ENCODE peak calls at places on chromosomes 6 and 20, in nine cellular contexts. Y is heart left ventricle, W is tibial artery, Q is HepG2, R is Peyer's patch, H is astrocyte, U is psoas muscle, B is heart right ventricle, A is fibroblast of lung. V is an unnamed sample.

GRCh38 chr20:41466836-41467619 is 100.4 kb upstream of the EMILIN3 start:
- DNase-seq in Y (no peak), W (no peak), Q (no peak), R (no peak), H (no peak), U (no peak), B (no peak), A (no peak), V (no peak)

GRCh38 chr6:136411028-136411329 is 121.3 kb upstream of the BCLAF1 start:
- DNase-seq in Y (no peak), W (no peak), Q (no peak), R (no peak), H (no peak), U (no peak), B (no peak), A (no peak), V (no peak)

GRCh38 chr6:134074151-134074712 is 21.8 kb upstream of the SLC2A12 start:
- DNase-seq in Y (no peak), W (no peak), Q (peak; percentile 9), R (no peak), H (no peak), U (no peak), B (peak; percentile 7), A (peak; percentile 19), V (no peak)

GRCh38 chr6:79421707-79422484 is 115.3 kb downstream of the LCA5 start:
- DNase-seq in Y (peak; percentile 45), W (no peak), Q (no peak), R (no peak), H (peak; percentile 77), U (no peak), B (peak; percentile 71), A (peak; percentile 84), V (no peak)

GRCh38 chr6:68652117-68652536 is 17.0 kb downstream of the ADGRB3 start:
- DNase-seq in Y (no peak), W (no peak), Q (no peak), R (no peak), H (no peak), U (no peak), B (no peak), A (no peak), V (no peak)

GRCh38 chr6:31660998-31661866 is 654 bp upstream of the C6orf47 start:
- DNase-seq in Y (no peak), W (no peak), Q (no peak), R (no peak), H (peak; percentile 41), U (no peak), B (no peak), A (peak; percentile 54), V (no peak)

GRCh38 chr6:151239603-151240035 is at the start of gene AKAP12:
- DNase-seq in Y (peak; percentile 33), W (peak; percentile 43), Q (no peak), R (no peak), H (peak; percentile 69), U (peak; percentile 31), B (peak; percentile 33), A (peak; percentile 75), V (no peak)

GRCh38 chr20:48406462-48407235 is 421.1 kb downstream of the PREX1 start:
- DNase-seq in Y (no peak), W (no peak), Q (no peak), R (no peak), H (peak; percentile 21), U (no peak), B (no peak), A (peak; percentile 34), V (no peak)

GRCh38 chr20:33660685-33661058 is 1.5 kb upstream of the C20orf144 start:
- DNase-seq in Y (no peak), W (no peak), Q (no peak), R (no peak), H (no peak), U (no peak), B (no peak), A (no peak), V (no peak)

GRCh38 chr6:156617376-156617775 is 159.8 kb upstream of the ARID1B start:
- DNase-seq in Y (no peak), W (no peak), Q (peak; percentile 81), R (peak; percentile 87), H (peak; percentile 45), U (no peak), B (no peak), A (peak; percentile 59), V (no peak)

GRCh38 chr6:3201388-3201787 is 26.1 kb downstream of the TUBB2B start:
- DNase-seq in Y (no peak), W (no peak), Q (no peak), R (no peak), H (no peak), U (no peak), B (no peak), A (no peak), V (no peak)

GRCh38 chr6:51992834-51993233 is 94.6 kb downstream of the PKHD1 start:
- DNase-seq in Y (no peak), W (no peak), Q (no peak), R (no peak), H (no peak), U (no peak), B (no peak), A (no peak), V (no peak)

GRCh38 chr6:151765444-151765886 is 42.0 kb upstream of the ESR1 start:
- DNase-seq in Y (peak; percentile 31), W (peak; percentile 65), Q (peak; percentile 79), R (no peak), H (peak; percentile 85), U (no peak), B (peak; percentile 70), A (peak; percentile 88), V (peak; percentile 16)

GRCh38 chr20:62617711-62618483 is 24.4 kb upstream of the SLCO4A1 start:
- DNase-seq in Y (peak; percentile 57), W (peak; percentile 77), Q (peak; percentile 35), R (peak; percentile 78), H (no peak), U (peak; percentile 67), B (peak; percentile 51), A (peak; percentile 11), V (no peak)

GRCh38 chr20:62549499-62550086 is 73.8 kb upstream of the GATA5 start:
- DNase-seq in Y (peak; percentile 65), W (no peak), Q (no peak), R (no peak), H (no peak), U (peak; percentile 56), B (no peak), A (no peak), V (no peak)

GRCh38 chr6:15331143-15331542 is 85.3 kb downstream of the JARID2 start:
- DNase-seq in Y (no peak), W (no peak), Q (peak; percentile 49), R (no peak), H (no peak), U (no peak), B (no peak), A (no peak), V (no peak)

GRCh38 chr20:59032713-59033059 is 551 bp upstream of the ATP5F1E start:
- DNase-seq in Y (no peak), W (no peak), Q (peak; percentile 54), R (no peak), H (no peak), U (no peak), B (no peak), A (peak; percentile 33), V (no peak)
- TF ChIP-seq CTCF in Y (peak; percentile 23), W (peak; percentile 24), Q (peak; percentile 18), R (no peak), H (peak; percentile 12), U (peak; percentile 11), B (no peak), A (no peak), V (no peak)

GRCh38 chr20:57404419-57405072 is 13.3 kb downstream of the RBM38 start:
- DNase-seq in Y (no peak), W (no peak), Q (no peak), R (no peak), H (no peak), U (peak; percentile 10), B (no peak), A (no peak), V (no peak)

GRCh38 chr20:57407541-57407956 is 16.4 kb downstream of the RBM38 start:
- DNase-seq in Y (no peak), W (no peak), Q (no peak), R (no peak), H (no peak), U (peak; percentile 12), B (no peak), A (no peak), V (no peak)

GRCh38 chr20:57403216-57403615 is 12.0 kb downstream of the RBM38 start:
- DNase-seq in Y (no peak), W (no peak), Q (no peak), R (no peak), H (no peak), U (no peak), B (no peak), A (no peak), V (no peak)

GRCh38 chr20:57408131-57408530 is 16.9 kb downstream of the RBM38 start:
- DNase-seq in Y (no peak), W (no peak), Q (no peak), R (no peak), H (no peak), U (peak; percentile 8), B (no peak), A (no peak), V (peak; percentile 15)

DNA sequence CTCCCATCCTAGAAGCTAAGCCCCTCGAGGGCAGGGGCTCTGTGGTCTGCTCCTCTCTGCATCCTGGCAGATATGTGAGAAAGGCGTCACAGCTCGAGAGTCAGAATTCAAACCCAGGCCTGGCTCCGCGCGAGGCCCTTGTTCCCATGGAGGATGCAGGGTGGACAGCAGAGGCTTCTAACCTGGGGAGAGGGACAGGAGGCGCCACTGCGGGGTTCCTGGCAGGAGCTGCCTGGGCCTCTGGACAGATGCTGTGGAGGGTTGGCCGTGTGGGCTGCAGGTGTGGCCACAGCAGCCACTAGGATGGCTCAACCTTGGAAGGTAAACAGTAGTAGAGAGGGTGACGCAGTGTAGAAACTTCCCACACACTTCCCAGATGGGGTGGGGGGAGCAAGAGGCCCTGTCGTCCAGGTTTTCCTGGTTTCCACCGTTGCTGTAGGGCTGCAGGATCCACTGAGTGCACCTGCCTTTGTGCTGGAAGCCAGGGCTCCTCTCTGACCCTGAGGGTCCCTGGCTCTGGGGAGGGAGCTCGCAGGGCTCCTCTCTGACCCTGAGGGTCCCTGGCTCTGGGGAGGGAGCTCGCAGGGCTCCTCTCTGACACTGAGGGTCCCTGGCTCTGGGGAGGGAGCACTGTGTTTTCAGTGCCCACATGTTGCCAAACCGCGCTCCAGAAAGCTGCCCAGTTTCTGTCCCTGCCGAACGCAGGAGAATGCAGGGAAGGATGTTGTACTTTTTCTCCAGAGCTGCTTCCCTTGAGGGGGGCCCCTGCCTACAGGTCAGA is 14.2 kb downstream of the RBM38 start:
- DNase-seq in Y (no peak), W (no peak), Q (no peak), R (no peak), H (no peak), U (peak; percentile 11), B (no peak), A (no peak), V (peak; percentile 5)
- H3K4me1 ChIP-seq in Y (peaks cover 5% of the 10 kb centered on the region), W (no peaks in the 10 kb centered on the region), Q (no peaks in the 10 kb centered on the region), R (peaks cover 10% of the 10 kb centered on the region), H (no peaks in the 10 kb centered on the region), U (peaks cover 72% of the 10 kb centered on the region), B (peaks cover 55% of the 10 kb centered on the region), A (no peaks in the 10 kb centered on the region), V (peaks cover 65% of the 10 kb centered on the region)

GRCh38 chr6:137927777-137928218 is 60.7 kb downstream of the TNFAIP3 start:
- DNase-seq in Y (no peak), W (no peak), Q (no peak), R (peak; percentile 68), H (peak; percentile 56), U (no peak), B (no peak), A (peak; percentile 60), V (peak; percentile 75)
- H3K27me3 ChIP-seq in Y (no peaks in the 10 kb centered on the region), W (no peaks in the 10 kb centered on the region), Q (no peaks in the 10 kb centered on the region), R (no peaks in the 10 kb centered on the region), H (no peaks in the 10 kb centered on the region), U (no peaks in the 10 kb centered on the region), B (no peaks in the 10 kb centered on the region), A (no peaks in the 10 kb centered on the region), V (no peaks in the 10 kb centered on the region)

GRCh38 chr6:145816392-145816791 is 1.8 kb upstream of the FBXO30 start:
- DNase-seq in Y (no peak), W (no peak), Q (no peak), R (no peak), H (no peak), U (no peak), B (no peak), A (no peak), V (no peak)
- TF ChIP-seq CTCF in Y (no peak), W (no peak), Q (no peak), R (no peak), H (no peak), U (no peak), B (no peak), A (no peak), V (no peak)

V was measured in CD8-positive, alpha-beta T cell.